ENCODE peak calls at places on chromosomes 16 and 17, in nine cellular contexts. E, V, M, O, I, X, S, L and J are unnamed samples. For H3K4me1, the result is how much of the 10 kb centered on the place peaks cover.

GRCh38 chr17:36592316-36592710 is 634 bp downstream of the DHRS11 start:
- DNase-seq in V (no peak), S (peak), L (no peak), M (peak), X (no peak), I (no peak), O (peak), E (no peak), J (no peak)

GRCh38 chr16:12819126-12820117 is 15.7 kb upstream of the CPPED1 start:
- DNase-seq in X (peak), E (peak), S (peak), M (peak), I (peak), V (peak), O (peak), L (peak), J (peak)

GRCh38 chr17:2511462-2512369 is at the start of gene METTL16:
- DNase-seq in I (peak), S (peak), X (peak), L (peak), M (peak), E (peak), V (peak), O (peak), J (peak)

GRCh38 chr16:11361751-11362742 is 16.8 kb downstream of the RMI2 start:
- DNase-seq in O (no peak), S (no peak), V (no peak), X (peak), M (no peak), L (no peak), I (peak), E (no peak), J (peak)

GRCh38 chr16:29710227-29711219 is 31.5 kb downstream of the QPRT start:
- DNase-seq in V (no peak), S (peak), L (peak), I (peak), X (no peak), M (peak), E (peak), O (peak), J (no peak)

GRCh38 chr17:70552230-70552981 is 383.1 kb downstream of the KCNJ2 start:
- DNase-seq in O (no peak), S (peak), I (no peak), L (peak), X (no peak), E (peak), M (peak), V (no peak), J (no peak)

GRCh38 chr17:79872762-79873161 is 33.5 kb upstream of the CBX4 start:
- DNase-seq in I (no peak), S (no peak), X (no peak), L (no peak), O (no peak), V (no peak), E (no peak), M (peak), J (no peak)

GRCh38 chr17:34542700-34543336 is 36.6 kb upstream of the TMEM132E start:
- DNase-seq in I (peak), S (peak), V (no peak), E (no peak), M (peak), O (peak), X (peak), L (peak), J (peak)

GRCh38 chr16:17470002-17470870 is 524 bp downstream of the XYLT1 start:
- DNase-seq in I (peak), E (no peak), S (no peak), M (peak), X (peak), O (peak), L (no peak), V (no peak), J (no peak)

GRCh38 chr16:88650749-88651275 is at the start of gene CYBA:
- DNase-seq in O (peak), S (peak), L (peak), X (peak), V (peak), M (peak), E (peak), I (peak), J (peak)

GRCh38 chr17:77366558-77367245 is 225.9 kb downstream of the SEC14L1 start:
- DNase-seq in O (peak), L (peak), I (no peak), E (peak), V (no peak), X (no peak), M (peak), S (no peak), J (no peak)

GRCh38 chr16:11393366-11393765 is 48.1 kb downstream of the RMI2 start:
- DNase-seq in L (no peak), S (no peak), M (peak), O (no peak), V (no peak), E (no peak), X (no peak), I (no peak), J (no peak)

GRCh38 chr16:76956801-76957200 is 234.2 kb upstream of the MON1B start:
- DNase-seq in M (no peak), I (no peak), L (peak), X (no peak), V (no peak), E (no peak), S (no peak), O (no peak), J (no peak)

GRCh38 chr17:35486920-35487727 is 38.6 kb upstream of the SLFN13 start:
- DNase-seq in V (no peak), S (peak), L (peak), M (peak), X (peak), I (peak), E (peak), O (peak), J (peak)

GRCh38 chr17:67435122-67435521 is 58.0 kb downstream of the PITPNC1 start:
- DNase-seq in L (no peak), S (no peak), V (no peak), E (no peak), X (peak), I (peak), M (no peak), O (no peak), J (peak)

GRCh38 chr17:4033751-4034251 is 69.6 kb upstream of the ATP2A3 start:
- DNase-seq in M (peak), O (peak), X (no peak), L (no peak), I (no peak), V (no peak), E (no peak), S (no peak), J (no peak)

GRCh38 chr16:66510711-66511614 is 39.0 kb downstream of the TK2 start:
- DNase-seq in S (no peak), X (no peak), E (no peak), O (no peak), L (no peak), M (no peak), I (no peak), V (no peak), J (no peak)

GRCh38 chr17:13646411-13646810 is 44.7 kb upstream of the HS3ST3A1 start:
- DNase-seq in I (no peak), E (peak), M (no peak), X (no peak), S (no peak), V (no peak), O (no peak), L (no peak), J (no peak)

GRCh38 chr16:17246577-17246885 is 224.2 kb downstream of the XYLT1 start:
- DNase-seq in S (no peak), X (no peak), V (no peak), M (no peak), L (no peak), E (no peak), O (no peak), I (no peak), J (no peak)

DNA sequence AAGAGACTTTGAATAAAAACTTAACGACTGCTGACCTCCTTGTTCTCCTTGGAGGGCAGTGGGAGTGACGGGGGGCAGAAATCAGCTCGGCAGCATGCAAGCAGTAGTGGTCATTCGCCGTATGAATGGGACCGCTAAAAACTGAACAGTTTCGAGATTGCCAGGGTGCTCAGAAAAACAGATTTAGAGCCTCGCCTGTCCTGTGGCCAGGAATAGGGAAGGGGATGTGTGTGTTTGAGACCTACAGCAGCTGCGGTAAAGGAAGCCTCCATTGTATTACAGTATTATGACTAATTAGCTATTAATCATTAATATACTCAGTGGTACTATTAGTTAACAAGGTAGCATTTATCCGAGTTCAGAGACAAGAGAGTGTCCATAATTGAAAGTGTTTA is 670 bp upstream of the ZNF652 start:
- DNase-seq in S (no peak), V (no peak), L (no peak), E (no peak), O (no peak), I (no peak), X (no peak), M (peak), J (no peak)
- H3K4me1 ChIP-seq in S (under half), V (under half), L (under half), E (under half), O (under half), I (under half), X (under half), M (under half), J (under half)

DNA sequence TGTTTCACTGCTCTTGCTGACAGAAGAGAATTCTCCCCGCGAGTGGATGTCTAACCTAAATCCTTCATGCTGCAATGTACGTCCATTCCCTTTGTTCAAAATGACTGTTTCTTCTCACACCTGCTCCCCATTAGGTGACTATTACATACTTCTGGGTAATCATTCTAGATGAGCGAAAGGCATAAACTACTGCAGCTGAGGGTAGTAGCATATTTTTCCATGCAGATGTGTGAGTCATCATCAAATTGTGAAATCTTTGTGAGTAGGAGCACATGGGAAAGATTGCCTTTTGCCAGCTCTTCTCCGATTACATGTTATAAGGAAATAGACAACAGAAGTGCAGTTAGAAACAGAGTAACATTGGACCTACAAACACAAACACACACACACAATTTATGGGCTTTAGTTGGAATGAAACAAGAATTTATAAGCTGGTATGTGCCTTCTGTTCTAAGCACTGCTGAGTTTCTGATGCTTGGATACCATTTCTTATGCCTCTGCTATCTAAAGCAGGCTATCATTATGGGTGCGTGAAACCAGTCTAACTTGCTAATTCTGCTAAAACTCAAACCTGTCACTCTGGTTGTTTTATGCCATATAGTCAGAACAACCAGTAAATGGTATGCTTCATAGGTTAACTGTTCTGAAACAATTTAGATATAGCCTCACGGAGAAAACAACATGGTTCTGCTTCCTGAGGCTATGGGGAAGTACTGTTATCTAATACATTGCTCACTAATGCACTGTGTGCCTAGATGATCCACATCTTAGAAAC is 346.9 kb upstream of the PSMD7 start:
- DNase-seq in E (peak), X (no peak), V (no peak), O (no peak), L (peak), S (no peak), I (no peak), M (peak), J (no peak)
- H3K4me3 ChIP-seq in E (no peak), X (no peak), V (no peak), O (no peak), L (no peak), S (no peak), I (no peak), M (no peak), J (no peak)

DNA sequence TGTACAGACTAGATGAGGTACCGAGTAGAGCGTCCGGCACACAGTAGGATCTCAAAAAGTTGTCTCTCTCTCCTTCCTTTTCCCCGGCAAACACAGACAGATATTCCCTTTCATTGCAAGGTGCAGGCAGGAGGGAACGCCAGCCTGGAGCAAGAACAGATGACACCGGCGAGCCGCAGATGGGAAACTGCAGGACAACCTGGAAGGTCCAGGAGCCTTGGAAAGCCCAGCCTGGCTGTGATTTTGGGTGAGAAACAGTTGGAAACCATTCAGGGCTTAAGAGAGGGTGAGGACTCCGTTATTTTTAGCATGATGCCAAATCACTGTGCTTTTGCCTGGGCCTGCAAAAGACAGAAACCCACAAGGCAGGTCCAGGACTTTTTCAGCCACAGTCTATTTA is 7.3 kb downstream of the CDH11 start:
- DNase-seq in L (no peak), V (no peak), I (no peak), S (no peak), X (no peak), M (no peak), E (no peak), O (no peak), J (no peak)
- H3K27ac ChIP-seq in L (no peak), V (no peak), I (no peak), S (no peak), X (no peak), M (no peak), E (no peak), O (no peak), J (no peak)

DNA sequence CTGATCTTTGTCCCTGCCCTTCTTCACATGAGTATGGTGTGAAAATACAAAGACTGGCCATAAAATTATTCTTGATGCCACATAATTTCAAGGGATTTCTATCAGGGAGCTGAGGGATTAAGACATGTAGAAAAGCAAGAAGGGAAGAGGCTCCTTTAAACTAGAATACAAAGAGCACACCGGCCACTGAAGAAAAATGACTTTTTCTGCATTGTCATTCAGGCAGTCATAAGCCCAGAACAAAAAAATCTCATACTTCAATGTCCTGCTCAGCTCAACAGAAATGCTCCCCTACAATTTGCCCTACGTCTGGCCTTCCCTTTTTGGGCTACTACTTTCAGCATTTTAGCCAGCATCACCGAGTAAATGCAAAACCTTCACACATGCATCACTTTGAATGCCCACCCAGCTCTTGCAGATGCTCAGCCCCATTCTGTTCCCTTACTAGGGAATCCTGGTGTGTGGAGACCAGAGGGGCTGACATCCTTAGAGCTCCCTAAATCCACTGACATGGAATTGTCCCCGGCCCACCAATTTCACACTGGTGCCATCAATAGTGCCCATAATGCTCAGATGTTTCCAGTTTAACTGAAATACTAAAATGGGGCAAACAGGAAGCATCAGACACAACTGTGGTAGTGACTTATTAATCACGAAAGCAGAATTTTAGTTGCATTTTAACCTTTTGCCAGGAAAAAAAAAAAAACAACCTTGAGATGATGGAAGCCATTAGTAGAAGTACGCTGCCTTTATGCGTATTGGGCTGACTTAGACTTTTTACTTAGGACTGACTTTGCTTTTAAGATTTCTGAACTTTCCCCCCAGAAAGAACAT is 2.7 kb downstream of the MAP3K14 start:
- DNase-seq in X (no peak), E (no peak), L (no peak), I (no peak), S (no peak), O (no peak), V (no peak), M (no peak), J (no peak)
- H3K4me1 ChIP-seq in X (half or more), E (under half), L (under half), I (half or more), S (under half), O (half or more), V (under half), M (under half), J (half or more)

GRCh38 chr16:2034695-2035430 is 8.2 kb downstream of the NHERF2 start:
- DNase-seq in O (no peak), I (no peak), E (no peak), V (no peak), X (no peak), M (no peak), S (no peak), L (no peak), J (no peak)

GRCh38 chr16:2031081-2031577 is 4.4 kb downstream of the NHERF2 start:
- DNase-seq in I (no peak), L (no peak), M (no peak), E (no peak), S (no peak), X (no peak), O (no peak), V (no peak), J (no peak)

GRCh38 chr16:2035431-2036199 is 8.9 kb downstream of the NHERF2 start:
- DNase-seq in S (no peak), O (peak), L (peak), M (peak), V (peak), I (no peak), E (peak), X (no peak), J (no peak)

GRCh38 chr16:2032285-2033056 is 5.8 kb downstream of the NHERF2 start:
- DNase-seq in M (no peak), X (no peak), I (no peak), O (no peak), E (peak), L (no peak), S (no peak), V (no peak), J (no peak)

DNA sequence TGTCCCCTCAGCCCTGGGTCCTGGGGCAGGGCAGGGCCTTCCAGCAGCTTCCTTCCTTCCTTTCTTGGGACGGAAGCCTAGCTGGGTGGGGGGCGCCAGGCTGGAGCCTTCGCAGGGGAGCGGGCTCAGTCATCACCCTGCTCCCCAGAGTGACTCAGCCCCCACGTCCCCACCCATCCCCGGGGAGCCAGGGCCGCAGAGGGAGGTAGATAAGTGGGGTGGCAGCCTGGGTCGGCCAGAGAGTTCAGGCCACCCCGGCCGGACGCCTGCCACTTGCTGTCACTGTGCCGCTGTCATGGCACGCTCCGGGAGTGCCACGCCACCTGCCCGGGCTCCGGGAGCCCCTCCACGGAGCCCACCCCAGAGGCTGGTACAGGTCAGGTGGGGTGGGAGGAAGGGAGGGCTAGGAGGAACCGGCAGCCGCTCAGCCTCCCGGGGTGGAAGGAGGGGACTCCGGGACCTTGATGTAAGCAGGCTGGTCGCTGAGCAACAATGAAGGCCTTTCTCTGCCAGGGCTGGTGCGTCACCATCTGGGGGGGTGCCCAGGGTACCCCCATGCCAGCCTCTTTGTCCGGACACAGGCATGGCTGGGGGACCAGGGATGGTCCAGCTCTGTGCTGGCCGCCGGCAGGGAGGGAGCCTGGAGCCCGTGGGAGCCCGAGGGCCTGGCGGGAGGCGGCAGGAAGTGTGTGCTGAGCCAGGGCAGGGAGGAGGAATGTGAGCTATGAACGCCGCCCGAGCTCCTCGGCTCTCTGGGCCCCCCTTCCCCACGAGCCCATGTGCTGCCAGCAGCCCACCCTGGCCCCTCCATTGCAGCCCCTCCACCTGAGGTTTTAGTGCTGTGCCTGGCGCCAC is 6.6 kb downstream of the NHERF2 start:
- DNase-seq in O (no peak), S (no peak), E (peak), M (peak), I (no peak), V (no peak), X (no peak), L (peak), J (no peak)
- H3K4me3 ChIP-seq in O (peak), S (no peak), E (peak), M (no peak), I (no peak), V (peak), X (no peak), L (peak), J (no peak)

DNA sequence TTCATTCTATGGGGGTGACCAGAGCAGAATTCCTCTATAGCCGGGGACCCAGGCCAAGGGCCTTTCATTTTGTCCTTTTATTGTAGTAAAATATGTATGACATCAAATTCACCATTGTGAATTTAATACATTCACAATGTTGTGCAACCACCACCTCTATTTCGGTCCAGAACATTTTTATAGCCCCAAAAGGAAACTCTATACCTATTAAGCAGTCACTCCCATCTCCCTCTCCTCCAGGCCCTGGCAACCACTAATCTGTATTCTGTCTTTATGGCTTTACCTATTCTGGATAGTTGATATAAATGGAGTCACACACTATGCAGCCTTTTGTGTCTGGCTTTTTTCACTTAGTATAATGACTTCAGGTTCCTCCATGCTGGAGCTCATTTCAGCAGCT is 9.7 kb upstream of the TNS4 start:
- DNase-seq in O (no peak), E (no peak), L (no peak), X (no peak), I (no peak), S (no peak), M (no peak), V (no peak), J (no peak)
- H3K27ac ChIP-seq in O (no peak), E (no peak), L (no peak), X (no peak), I (no peak), S (no peak), M (no peak), V (peak), J (no peak)

DNA sequence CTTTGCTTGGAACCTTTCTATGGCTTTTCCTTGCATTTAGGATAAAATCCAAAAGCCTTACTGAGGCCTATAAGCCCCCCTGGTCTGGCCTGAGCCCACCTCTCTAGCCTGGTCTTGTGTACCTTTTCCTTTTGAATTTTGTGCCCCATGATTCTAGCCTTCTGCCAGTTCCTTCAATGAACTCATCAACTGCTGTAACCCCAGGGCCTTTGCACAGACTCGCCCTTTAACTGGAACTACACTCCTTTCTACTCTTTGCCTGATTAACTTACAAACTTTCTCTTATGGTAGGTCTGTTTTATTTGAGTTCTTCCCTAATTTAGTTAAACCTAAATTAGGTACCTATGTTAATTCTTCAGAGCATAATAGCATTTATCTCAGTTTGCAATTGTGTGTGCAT is 24.2 kb downstream of the GJD3 start:
- DNase-seq in V (no peak), S (no peak), L (no peak), O (no peak), M (no peak), X (no peak), I (no peak), E (no peak), J (no peak)
- H3K4me1 ChIP-seq in V (under half), S (under half), L (under half), O (under half), M (under half), X (half or more), I (under half), E (under half), J (half or more)